ENCODE peak calls at places on chromosomes 11 and 22, in five cellular contexts. One of them, this sample, is unnamed.

GRCh38 chr11:69670158-69670845 is 4.9 kb downstream of the LTO1 start:
- DNase-seq in adrenal gland: peak
- DNase-seq in Peyer's patch: peak
- DNase-seq in stomach: peak
- DNase-seq in cardiac fibroblast: peak
- DNase-seq in this sample: peak

GRCh38 chr11:94563176-94563847 is 3.9 kb upstream of the PIWIL4 start:
- DNase-seq in adrenal gland: no peak
- DNase-seq in Peyer's patch: no peak
- DNase-seq in stomach: no peak
- DNase-seq in cardiac fibroblast: peak
- DNase-seq in this sample: no peak

GRCh38 chr22:45235851-45236342 is 4.8 kb downstream of the KIAA0930 start:
- DNase-seq in adrenal gland: no peak
- DNase-seq in Peyer's patch: no peak
- DNase-seq in stomach: no peak
- DNase-seq in cardiac fibroblast: no peak
- DNase-seq in this sample: no peak

GRCh38 chr11:8318536-8318935 is 54.9 kb upstream of the LMO1 start:
- DNase-seq in adrenal gland: no peak
- DNase-seq in Peyer's patch: no peak
- DNase-seq in stomach: no peak
- DNase-seq in cardiac fibroblast: no peak
- DNase-seq in this sample: peak

GRCh38 chr11:94938399-94939055 is 34.8 kb downstream of the CWC15 start:
- DNase-seq in adrenal gland: peak
- DNase-seq in Peyer's patch: peak
- DNase-seq in stomach: no peak
- DNase-seq in cardiac fibroblast: peak
- DNase-seq in this sample: no peak

GRCh38 chr11:119320593-119321524 is 3.9 kb upstream of the MCAM start:
- DNase-seq in adrenal gland: peak
- DNase-seq in Peyer's patch: peak
- DNase-seq in stomach: peak
- DNase-seq in cardiac fibroblast: peak
- DNase-seq in this sample: peak

GRCh38 chr22:50715776-50716175 is 22.2 kb upstream of the ACR start:
- DNase-seq in adrenal gland: no peak
- DNase-seq in Peyer's patch: no peak
- DNase-seq in stomach: no peak
- DNase-seq in cardiac fibroblast: no peak
- DNase-seq in this sample: no peak

GRCh38 chr11:27372159-27372558 is 9.1 kb upstream of the CCDC34 start:
- DNase-seq in adrenal gland: no peak
- DNase-seq in Peyer's patch: no peak
- DNase-seq in stomach: no peak
- DNase-seq in cardiac fibroblast: no peak
- DNase-seq in this sample: no peak

GRCh38 chr11:123286761-123287160 is 91.7 kb upstream of the CLMP start:
- DNase-seq in adrenal gland: no peak
- DNase-seq in Peyer's patch: no peak
- DNase-seq in stomach: no peak
- DNase-seq in cardiac fibroblast: peak
- DNase-seq in this sample: no peak

GRCh38 chr22:48699531-48699930 is 1128.1 kb downstream of the BRD1 start:
- DNase-seq in adrenal gland: no peak
- DNase-seq in Peyer's patch: no peak
- DNase-seq in stomach: no peak
- DNase-seq in cardiac fibroblast: no peak
- DNase-seq in this sample: no peak

GRCh38 chr22:48700180-48700565 is 1127.5 kb downstream of the BRD1 start:
- DNase-seq in adrenal gland: no peak
- DNase-seq in Peyer's patch: no peak
- DNase-seq in stomach: no peak
- DNase-seq in cardiac fibroblast: no peak
- DNase-seq in this sample: no peak

GRCh38 chr22:48702573-48703264 is 1125.0 kb downstream of the BRD1 start:
- DNase-seq in adrenal gland: no peak
- DNase-seq in Peyer's patch: no peak
- DNase-seq in stomach: peak
- DNase-seq in cardiac fibroblast: no peak
- DNase-seq in this sample: peak

GRCh38 chr22:48701296-48702030 is 1126.2 kb downstream of the BRD1 start:
- DNase-seq in adrenal gland: no peak
- DNase-seq in Peyer's patch: no peak
- DNase-seq in stomach: no peak
- DNase-seq in cardiac fibroblast: no peak
- DNase-seq in this sample: no peak

GRCh38 chr22:48700566-48701295 is 1126.9 kb downstream of the BRD1 start:
- DNase-seq in adrenal gland: no peak
- DNase-seq in Peyer's patch: no peak
- DNase-seq in stomach: no peak
- DNase-seq in cardiac fibroblast: no peak
- DNase-seq in this sample: no peak
- TF ChIP-seq CTCF in adrenal gland: no peak
- TF ChIP-seq CTCF in Peyer's patch: no peak
- TF ChIP-seq CTCF in stomach: no peak
- TF ChIP-seq CTCF in cardiac fibroblast: no peak
- TF ChIP-seq CTCF in this sample: no peak

DNA sequence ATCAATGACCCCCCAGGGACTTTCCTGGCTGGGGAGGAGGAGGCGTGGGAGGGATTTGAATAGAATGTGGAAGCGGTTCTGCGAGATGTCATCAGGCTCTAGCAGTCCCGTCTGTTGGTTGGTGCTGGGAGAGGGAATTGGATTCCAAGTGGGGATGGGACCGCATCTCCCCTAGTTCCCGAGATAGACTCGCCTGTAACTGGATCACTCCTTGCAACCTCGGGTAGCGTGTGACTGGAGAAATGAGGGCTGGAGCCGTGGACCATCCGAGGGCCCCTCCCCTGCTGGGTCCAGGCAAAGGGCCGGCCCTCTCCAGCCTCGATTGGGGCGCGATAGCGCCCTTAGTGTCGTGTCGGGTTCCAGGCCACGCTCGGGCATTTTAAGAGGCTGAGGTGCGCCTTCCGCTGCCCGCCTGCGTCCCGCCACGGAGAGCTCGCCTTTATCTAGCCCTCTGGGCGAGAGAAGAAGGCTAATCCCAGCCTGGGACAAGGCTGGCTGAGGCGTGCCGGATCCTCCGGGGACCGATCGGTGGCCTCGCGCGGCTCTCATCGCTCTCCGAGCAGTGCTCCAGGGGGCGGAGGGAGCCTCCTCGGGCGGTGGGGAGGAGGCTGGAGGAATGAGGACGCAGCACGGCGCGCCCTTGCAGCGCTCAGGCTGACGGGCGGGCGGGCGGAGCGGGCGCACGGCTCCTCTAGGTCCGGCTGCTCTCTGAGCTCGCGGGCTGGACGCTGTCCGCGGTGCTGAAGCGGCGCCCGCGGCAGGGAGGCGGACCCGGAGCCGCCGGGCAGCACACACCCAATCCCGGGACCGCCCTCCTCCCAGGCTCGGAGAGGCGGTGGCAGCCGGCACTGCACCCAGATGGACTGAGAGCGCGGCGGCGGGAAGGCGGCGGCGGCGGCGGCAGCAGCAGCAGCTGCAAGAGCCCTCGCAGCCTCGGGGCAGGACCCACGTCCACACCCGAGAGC is 107.8 kb downstream of the OSBP2 start:
- DNase-seq in adrenal gland: peak
- DNase-seq in Peyer's patch: peak
- DNase-seq in stomach: peak
- DNase-seq in cardiac fibroblast: peak
- DNase-seq in this sample: peak
- TF ChIP-seq CTCF in adrenal gland: peak
- TF ChIP-seq CTCF in Peyer's patch: peak
- TF ChIP-seq CTCF in stomach: peak
- TF ChIP-seq CTCF in cardiac fibroblast: peak
- TF ChIP-seq CTCF in this sample: peak

GRCh38 chr22:26937213-26937612 is 279.8 kb downstream of the MIAT start:
- DNase-seq in adrenal gland: no peak
- DNase-seq in Peyer's patch: no peak
- DNase-seq in stomach: no peak
- DNase-seq in cardiac fibroblast: no peak
- DNase-seq in this sample: no peak
- TF ChIP-seq CTCF in adrenal gland: no peak
- TF ChIP-seq CTCF in Peyer's patch: no peak
- TF ChIP-seq CTCF in stomach: no peak
- TF ChIP-seq CTCF in cardiac fibroblast: peak
- TF ChIP-seq CTCF in this sample: no peak

GRCh38 chr11:130623909-130624668 is 175.6 kb downstream of the ADAMTS15 start:
- DNase-seq in adrenal gland: no peak
- DNase-seq in Peyer's patch: no peak
- DNase-seq in stomach: no peak
- DNase-seq in cardiac fibroblast: peak
- DNase-seq in this sample: no peak
- TF ChIP-seq CTCF in adrenal gland: no peak
- TF ChIP-seq CTCF in Peyer's patch: no peak
- TF ChIP-seq CTCF in stomach: no peak
- TF ChIP-seq CTCF in cardiac fibroblast: peak
- TF ChIP-seq CTCF in this sample: no peak